ENCODE peak calls at places on chromosome 18, in seven cellular contexts. One of them, this sample, is unnamed.

GRCh38 chr18:74702951-74703350 is 105.3 kb downstream of the ZNF407 start:
- DNase-seq in NCI-H345: no peak
- DNase-seq in tibial artery: no peak
- DNase-seq in ELR: peak; percentile 3
- DNase-seq in CD8-positive, alpha-beta T cell: no peak
- DNase-seq in A172: no peak
- DNase-seq in dermis microvascular lymphatic vessel endothelial cell: no peak
- DNase-seq in this sample: no peak

GRCh38 chr18:2653467-2653866 is 2.1 kb upstream of the SMCHD1 start:
- DNase-seq in A172: no peak
- DNase-seq in NCI-H345: no peak
- DNase-seq in dermis microvascular lymphatic vessel endothelial cell: no peak
- DNase-seq in tibial artery: no peak
- DNase-seq in CD8-positive, alpha-beta T cell: no peak
- DNase-seq in ELR: no peak
- DNase-seq in this sample: no peak

GRCh38 chr18:26548144-26549102 is at the start of gene KCTD1:
- DNase-seq in dermis microvascular lymphatic vessel endothelial cell: peak; percentile 76
- DNase-seq in A172: peak; percentile 73
- DNase-seq in CD8-positive, alpha-beta T cell: peak; percentile 26
- DNase-seq in NCI-H345: peak; percentile 83
- DNase-seq in ELR: peak; percentile 85
- DNase-seq in tibial artery: peak; percentile 83
- DNase-seq in this sample: peak; percentile 93

GRCh38 chr18:63112681-63113080 is 206.9 kb downstream of the BCL2 start:
- DNase-seq in tibial artery: no peak
- DNase-seq in CD8-positive, alpha-beta T cell: no peak
- DNase-seq in NCI-H345: no peak
- DNase-seq in ELR: no peak
- DNase-seq in A172: no peak
- DNase-seq in dermis microvascular lymphatic vessel endothelial cell: no peak
- DNase-seq in this sample: no peak

GRCh38 chr18:45817533-45817932 is 7.9 kb upstream of the SIGLEC15 start:
- DNase-seq in A172: no peak
- DNase-seq in tibial artery: no peak
- DNase-seq in NCI-H345: no peak
- DNase-seq in CD8-positive, alpha-beta T cell: no peak
- DNase-seq in ELR: no peak
- DNase-seq in dermis microvascular lymphatic vessel endothelial cell: no peak
- DNase-seq in this sample: no peak

GRCh38 chr18:58394046-58394445 is 234.8 kb downstream of the ALPK2 start:
- DNase-seq in CD8-positive, alpha-beta T cell: no peak
- DNase-seq in tibial artery: peak; percentile 16
- DNase-seq in dermis microvascular lymphatic vessel endothelial cell: no peak
- DNase-seq in ELR: peak; percentile 78
- DNase-seq in A172: peak; percentile 21
- DNase-seq in NCI-H345: no peak
- DNase-seq in this sample: no peak

GRCh38 chr18:70288851-70289328 is at the start of gene SOCS6:
- DNase-seq in ELR: peak; percentile 76
- DNase-seq in CD8-positive, alpha-beta T cell: no peak
- DNase-seq in A172: no peak
- DNase-seq in tibial artery: peak; percentile 73
- DNase-seq in dermis microvascular lymphatic vessel endothelial cell: no peak
- DNase-seq in NCI-H345: peak; percentile 42
- DNase-seq in this sample: peak; percentile 68

GRCh38 chr18:61710082-61710620 is 182.7 kb downstream of the RNF152 start:
- DNase-seq in dermis microvascular lymphatic vessel endothelial cell: no peak
- DNase-seq in ELR: no peak
- DNase-seq in CD8-positive, alpha-beta T cell: no peak
- DNase-seq in tibial artery: no peak
- DNase-seq in A172: no peak
- DNase-seq in NCI-H345: no peak
- DNase-seq in this sample: no peak